ENCODE peak calls at places on chromosome 13, in seven cellular contexts. A is stimulated activated CD4-positive, alpha-beta T cell treated with anti-CD3 and anti-CD28 coated beads, Interleukin-1b, Interleukin-23, amount 100 ng/mL, for 1 hour; X is transverse colon; Z is stimulated activated CD8-positive, alpha-beta memory T cell treated with anti-CD3 and anti-CD28 coated beads, Interleukin-7, amount 100 ng/mL, for 1 hour; T is retinal pigment epithelial cell; C is glutamatergic neuron; P is NCI-H1105. W is an unnamed sample.

GRCh38 chr13:104011505-104012270 is 945.5 kb upstream of the SLC10A2 start:
- DNase-seq in T (peak; percentile 79), C (peak; percentile 20), P (no peak), X (no peak), A (no peak), Z (no peak), W (no peak)

GRCh38 chr13:21530656-21531055 is 71.6 kb upstream of the ZDHHC20 start:
- DNase-seq in C (no peak), X (no peak), A (no peak), Z (no peak), T (no peak), P (no peak), W (no peak)

GRCh38 chr13:101916758-101917474 is 464.4 kb downstream of the ITGBL1 start:
- DNase-seq in X (no peak), T (no peak), C (peak; percentile 53), Z (no peak), A (no peak), P (no peak), W (no peak)

GRCh38 chr13:113639661-113640262 is 18.2 kb downstream of the ATP4B start:
- DNase-seq in P (no peak), Z (no peak), C (peak; percentile 14), T (no peak), A (no peak), X (peak; percentile 8), W (peak; percentile 45)

GRCh38 chr13:48528720-48529119 is 4.2 kb downstream of the RCBTB2 start:
- DNase-seq in X (no peak), A (no peak), T (no peak), P (no peak), C (no peak), Z (no peak), W (no peak)

GRCh38 chr13:50894042-50894441 is 15.5 kb upstream of the RNASEH2B start:
- DNase-seq in X (no peak), C (no peak), A (no peak), T (no peak), Z (no peak), P (no peak), W (no peak)

GRCh38 chr13:79678100-79678499 is 197.1 kb downstream of the NDFIP2 start:
- DNase-seq in C (no peak), X (no peak), P (no peak), T (no peak), A (no peak), Z (no peak), W (no peak)

GRCh38 chr13:66926200-66926850 is 303.8 kb downstream of the PCDH9 start:
- DNase-seq in A (no peak), P (peak; percentile 82), Z (no peak), T (peak; percentile 49), C (no peak), X (no peak), W (no peak)

GRCh38 chr13:48808689-48809088 is 155.0 kb downstream of the CYSLTR2 start:
- DNase-seq in C (no peak), P (no peak), Z (no peak), T (no peak), X (no peak), A (no peak), W (no peak)

GRCh38 chr13:50919291-50919690 is 9.7 kb downstream of the RNASEH2B start:
- DNase-seq in C (no peak), T (no peak), P (no peak), X (no peak), Z (no peak), A (no peak), W (no peak)

GRCh38 chr13:38045278-38046048 is 175.9 kb upstream of the TRPC4 start:
- DNase-seq in C (no peak), P (no peak), A (no peak), Z (no peak), T (no peak), X (no peak), W (no peak)

GRCh38 chr13:62919491-62919890 is 1503.8 kb upstream of the PCDH20 start:
- DNase-seq in Z (no peak), T (no peak), C (no peak), P (no peak), X (no peak), A (no peak), W (no peak)

GRCh38 chr13:24557121-24557520 is 44.5 kb upstream of the PARP4 start:
- DNase-seq in T (no peak), C (no peak), P (no peak), A (no peak), Z (no peak), X (no peak), W (no peak)